ENCODE peak calls at places on chromosomes 3 and 15, in four cellular contexts. One of them, this sample, is unnamed.

GRCh38 chr3:95717048-95717447 is 1097.3 kb upstream of the EPHA6 start:
- DNase-seq in right lobe of liver: no peak
- DNase-seq in kidney epithelial cell: no peak
- DNase-seq in thoracic aorta: no peak
- DNase-seq in this sample: no peak

GRCh38 chr3:32614956-32615355 is 44.3 kb upstream of the DYNC1LI1 start:
- DNase-seq in right lobe of liver: no peak
- DNase-seq in kidney epithelial cell: no peak
- DNase-seq in thoracic aorta: no peak
- DNase-seq in this sample: peak; percentile 56

GRCh38 chr3:63193647-63194046 is 84.5 kb upstream of the SYNPR start:
- DNase-seq in right lobe of liver: no peak
- DNase-seq in thoracic aorta: no peak
- DNase-seq in kidney epithelial cell: no peak
- DNase-seq in this sample: peak; percentile 7

GRCh38 chr3:61627768-61628185 is 66.4 kb downstream of the PTPRG start:
- DNase-seq in right lobe of liver: peak; percentile 25
- DNase-seq in kidney epithelial cell: peak; percentile 55
- DNase-seq in thoracic aorta: no peak
- DNase-seq in this sample: peak; percentile 81

GRCh38 chr3:124859025-124859424 is 28.1 kb downstream of the ITGB5 start:
- DNase-seq in thoracic aorta: no peak
- DNase-seq in kidney epithelial cell: peak; percentile 82
- DNase-seq in right lobe of liver: peak; percentile 56
- DNase-seq in this sample: no peak

GRCh38 chr3:103393395-103394186 is 958.8 kb downstream of the ZPLD1 start:
- DNase-seq in kidney epithelial cell: no peak
- DNase-seq in thoracic aorta: no peak
- DNase-seq in right lobe of liver: no peak
- DNase-seq in this sample: no peak

GRCh38 chr3:132265488-132265887 is 51.7 kb upstream of the ACP3 start:
- DNase-seq in thoracic aorta: no peak
- DNase-seq in kidney epithelial cell: no peak
- DNase-seq in right lobe of liver: no peak
- DNase-seq in this sample: no peak

GRCh38 chr3:128492353-128493220 is at the start of gene GATA2:
- DNase-seq in right lobe of liver: no peak
- DNase-seq in thoracic aorta: no peak
- DNase-seq in kidney epithelial cell: no peak
- DNase-seq in this sample: no peak

GRCh38 chr3:126782554-126782953 is 78.5 kb downstream of the CHCHD6 start:
- DNase-seq in thoracic aorta: no peak
- DNase-seq in kidney epithelial cell: peak; percentile 92
- DNase-seq in right lobe of liver: no peak
- DNase-seq in this sample: peak; percentile 70

GRCh38 chr15:57033715-57034439 is 115.4 kb downstream of the TCF12 start:
- DNase-seq in right lobe of liver: no peak
- DNase-seq in kidney epithelial cell: no peak
- DNase-seq in thoracic aorta: no peak
- DNase-seq in this sample: no peak

GRCh38 chr3:188152660-188153497 is 1.1 kb upstream of the LPP start:
- DNase-seq in thoracic aorta: no peak
- DNase-seq in right lobe of liver: peak; percentile 42
- DNase-seq in kidney epithelial cell: no peak
- DNase-seq in this sample: no peak

GRCh38 chr3:141240290-141241247 is 8.9 kb downstream of the PXYLP1 start:
- DNase-seq in kidney epithelial cell: no peak
- DNase-seq in thoracic aorta: no peak
- DNase-seq in right lobe of liver: no peak
- DNase-seq in this sample: peak; percentile 60

GRCh38 chr15:76336254-76337046 is at the start of gene ISL2:
- DNase-seq in kidney epithelial cell: peak; percentile 23
- DNase-seq in right lobe of liver: peak; percentile 66
- DNase-seq in thoracic aorta: no peak
- DNase-seq in this sample: peak; percentile 90
- H3K4me3 ChIP-seq in kidney epithelial cell: peak within 1 kb of the TSS; percentile 26
- H3K4me3 ChIP-seq in right lobe of liver: no peak within 1 kb of the TSS
- H3K4me3 ChIP-seq in thoracic aorta: peak within 1 kb of the TSS; percentile 50
- H3K4me3 ChIP-seq in this sample: peak within 1 kb of the TSS; percentile 75

DNA sequence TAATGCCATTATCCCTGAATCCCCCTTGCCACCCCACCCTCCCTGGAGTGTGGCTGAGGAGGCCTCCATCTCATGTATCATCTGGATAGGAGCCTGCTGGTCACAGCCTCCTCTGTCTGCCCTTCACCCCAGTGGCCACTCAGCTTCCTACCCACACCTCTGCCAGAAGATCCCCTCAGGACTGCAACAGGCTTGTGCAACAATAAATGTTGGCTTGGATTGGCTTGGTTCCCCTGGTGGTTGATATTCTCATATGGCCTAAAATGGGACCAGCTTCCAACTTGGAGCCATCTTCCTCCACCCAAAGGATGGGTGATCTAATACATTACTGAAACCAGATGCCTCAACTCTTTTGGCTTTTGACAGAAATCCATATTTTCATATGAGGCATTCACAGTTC is 34.9 kb downstream of the VIPR1 start:
- DNase-seq in thoracic aorta: no peak
- DNase-seq in kidney epithelial cell: no peak
- DNase-seq in right lobe of liver: no peak
- DNase-seq in this sample: no peak
- TF ChIP-seq CTCF in thoracic aorta: no peak
- TF ChIP-seq CTCF in kidney epithelial cell: no peak
- TF ChIP-seq CTCF in right lobe of liver: no peak
- TF ChIP-seq CTCF in this sample: no peak

GRCh38 chr3:136929984-136930671 is 27.7 kb upstream of the IL20RB start:
- DNase-seq in thoracic aorta: no peak
- DNase-seq in right lobe of liver: peak; percentile 56
- DNase-seq in kidney epithelial cell: no peak
- DNase-seq in this sample: no peak
- H3K4me3 ChIP-seq in thoracic aorta: peak overlapping the region; percentile 32
- H3K4me3 ChIP-seq in right lobe of liver: no peak overlapping the region
- H3K4me3 ChIP-seq in kidney epithelial cell: no peak overlapping the region
- H3K4me3 ChIP-seq in this sample: no peak overlapping the region

GRCh38 chr3:107506458-107506857 is 16.3 kb upstream of the BBX start:
- DNase-seq in right lobe of liver: no peak
- DNase-seq in kidney epithelial cell: no peak
- DNase-seq in thoracic aorta: no peak
- DNase-seq in this sample: no peak

GRCh38 chr3:107508331-107508730 is 14.4 kb upstream of the BBX start:
- DNase-seq in thoracic aorta: no peak
- DNase-seq in kidney epithelial cell: no peak
- DNase-seq in right lobe of liver: no peak
- DNase-seq in this sample: no peak

GRCh38 chr3:107514453-107514852 is 8.3 kb upstream of the BBX start:
- DNase-seq in kidney epithelial cell: no peak
- DNase-seq in thoracic aorta: no peak
- DNase-seq in right lobe of liver: no peak
- DNase-seq in this sample: no peak

GRCh38 chr3:107516475-107516874 is 6.3 kb upstream of the BBX start:
- DNase-seq in kidney epithelial cell: no peak
- DNase-seq in right lobe of liver: no peak
- DNase-seq in thoracic aorta: no peak
- DNase-seq in this sample: no peak

GRCh38 chr3:107512108-107512507 is 10.7 kb upstream of the BBX start:
- DNase-seq in right lobe of liver: no peak
- DNase-seq in thoracic aorta: no peak
- DNase-seq in kidney epithelial cell: no peak
- DNase-seq in this sample: no peak
- TF ChIP-seq CTCF in right lobe of liver: no peak
- TF ChIP-seq CTCF in thoracic aorta: no peak
- TF ChIP-seq CTCF in kidney epithelial cell: no peak
- TF ChIP-seq CTCF in this sample: no peak

DNA sequence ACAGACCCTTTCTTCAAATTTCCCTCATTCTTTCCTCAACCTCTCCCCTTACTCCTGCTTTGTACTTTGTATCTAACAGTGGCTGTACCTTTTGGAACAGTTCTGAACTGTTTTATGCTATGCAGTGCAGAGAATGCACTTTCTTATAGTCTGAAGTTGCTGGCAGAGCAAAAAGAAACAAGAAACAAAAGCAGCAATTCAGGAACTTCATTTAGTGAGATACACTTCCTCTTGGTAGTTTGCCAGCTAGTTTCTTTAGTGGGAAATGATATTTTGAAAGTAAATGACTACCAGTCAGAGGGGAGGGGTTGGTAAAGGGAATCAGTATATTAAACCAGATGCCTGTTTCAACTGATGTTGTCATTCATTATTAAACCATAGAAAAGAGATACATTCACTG is 55.0 kb upstream of the CHD2 start:
- DNase-seq in kidney epithelial cell: peak; percentile 39
- DNase-seq in right lobe of liver: no peak
- DNase-seq in thoracic aorta: no peak
- DNase-seq in this sample: no peak
- H3K4me3 ChIP-seq in kidney epithelial cell: no peak overlapping the region
- H3K4me3 ChIP-seq in right lobe of liver: no peak overlapping the region
- H3K4me3 ChIP-seq in thoracic aorta: no peak overlapping the region
- H3K4me3 ChIP-seq in this sample: no peak overlapping the region

DNA sequence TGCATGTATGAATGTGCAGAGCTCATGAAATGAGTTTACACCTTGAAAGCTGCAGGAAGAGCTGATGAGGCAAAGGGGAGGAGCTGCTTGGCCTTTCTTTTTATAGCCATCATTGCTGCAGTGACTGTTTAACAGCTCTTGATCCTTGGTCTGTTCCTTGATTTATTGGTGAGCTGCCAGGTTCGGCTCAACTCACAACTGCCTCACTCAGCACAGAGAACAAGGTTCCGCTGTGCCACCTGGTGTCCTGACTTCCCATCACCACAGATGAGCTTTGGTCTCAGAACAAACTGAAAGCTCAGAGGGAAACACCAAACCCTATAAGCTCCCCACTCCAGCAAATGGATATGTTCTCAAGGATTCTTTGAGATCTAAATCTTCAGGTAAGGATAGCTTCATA is 626.1 kb downstream of the MAGI1 start:
- DNase-seq in right lobe of liver: peak; percentile 42
- DNase-seq in kidney epithelial cell: no peak
- DNase-seq in thoracic aorta: no peak
- DNase-seq in this sample: no peak
- TF ChIP-seq CTCF in right lobe of liver: peak; percentile 35
- TF ChIP-seq CTCF in kidney epithelial cell: no peak
- TF ChIP-seq CTCF in thoracic aorta: no peak
- TF ChIP-seq CTCF in this sample: no peak

DNA sequence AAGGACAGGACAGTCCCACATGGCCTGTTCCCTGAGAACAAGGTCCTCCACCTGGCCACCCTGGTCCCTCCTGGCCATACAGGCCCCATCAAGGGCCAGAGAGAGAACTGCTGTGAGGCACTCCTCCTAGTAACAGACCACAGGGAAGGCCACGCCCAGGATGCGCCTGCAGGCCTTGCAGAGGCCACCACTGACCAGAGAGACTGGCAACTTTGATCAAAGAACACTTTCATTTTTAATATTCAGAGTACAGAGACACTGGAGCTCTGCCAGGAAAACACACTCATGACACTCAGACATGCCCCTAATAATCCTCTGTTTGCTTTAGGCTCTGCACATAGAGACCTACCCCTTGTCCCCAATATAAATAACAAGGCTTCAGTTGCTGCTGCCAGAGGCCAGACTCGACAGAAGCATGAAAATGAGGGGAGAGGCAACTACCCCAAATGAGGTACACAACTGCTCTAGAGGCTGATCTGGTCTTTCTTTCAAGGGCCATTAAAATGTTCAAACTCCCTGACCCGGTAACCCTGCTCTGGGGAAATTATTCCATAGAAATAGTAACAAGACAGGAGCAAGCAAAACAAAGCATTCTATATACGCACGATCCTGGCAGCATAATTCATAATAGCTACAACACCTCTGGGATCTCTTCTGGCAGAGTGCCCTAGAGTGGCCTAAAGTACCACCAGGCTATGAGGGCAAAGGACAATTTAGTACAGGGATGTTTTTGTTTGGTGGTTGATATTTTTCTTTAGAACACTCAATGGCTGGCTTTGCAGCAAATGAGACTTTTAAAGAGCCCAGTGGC is 44.7 kb downstream of the CCDC12 start:
- DNase-seq in kidney epithelial cell: no peak
- DNase-seq in right lobe of liver: peak; percentile 68
- DNase-seq in thoracic aorta: no peak
- DNase-seq in this sample: no peak
- H3K4me3 ChIP-seq in kidney epithelial cell: no peak overlapping the region
- H3K4me3 ChIP-seq in right lobe of liver: no peak overlapping the region
- H3K4me3 ChIP-seq in thoracic aorta: no peak overlapping the region
- H3K4me3 ChIP-seq in this sample: no peak overlapping the region